ENCODE peak calls at places on chromosomes 1 and 21, in ten cellular contexts. X is MM.1S; R is testis; O is PC-3; G is effector memory CD4-positive, alpha-beta T cell; L is mesenchymal stem cell; Q is ovary; M is A673; E is keratinocyte; C is transverse colon. P is an unnamed sample. For H3K27me3, the result is how much of the 10 kb centered on the place peaks cover.

GRCh38 chr1:158146165-158146564 is 34.5 kb upstream of the CD1D start:
- DNase-seq in R (no peak), E (peak), L (peak), O (peak), X (no peak), M (no peak), G (no peak), C (no peak), Q (no peak), P (no peak)

GRCh38 chr1:192632188-192632587 is 3.8 kb upstream of the RGS13 start:
- DNase-seq in C (no peak), R (no peak), M (no peak), E (no peak), Q (no peak), L (no peak), G (no peak), O (no peak), X (no peak), P (no peak)

GRCh38 chr1:197181982-197182381 is 35.5 kb upstream of the ASPM start:
- DNase-seq in E (no peak), M (no peak), L (no peak), G (no peak), C (no peak), X (peak), R (no peak), O (no peak), Q (no peak), P (no peak)

GRCh38 chr1:29437946-29438345 is 201.6 kb downstream of the PTPRU start:
- DNase-seq in L (no peak), C (no peak), Q (no peak), O (no peak), X (no peak), E (no peak), R (no peak), M (no peak), G (no peak), P (no peak)

GRCh38 chr1:163744488-163744887 is 422.7 kb downstream of the NUF2 start:
- DNase-seq in X (no peak), E (no peak), G (no peak), M (no peak), L (no peak), O (no peak), R (no peak), Q (no peak), C (no peak), P (no peak)

GRCh38 chr1:182206628-182207239 is 145.2 kb upstream of the ZNF648 start:
- DNase-seq in G (no peak), M (no peak), X (no peak), C (peak), L (no peak), E (no peak), Q (peak), O (no peak), R (peak), P (no peak)

GRCh38 chr1:117686907-117687306 is 81.1 kb downstream of the TENT5C start:
- DNase-seq in E (no peak), O (no peak), Q (peak), M (no peak), R (no peak), L (peak), G (no peak), X (no peak), C (no peak), P (no peak)

GRCh38 chr1:160362168-160362941 is 4.5 kb upstream of the NHLH1 start:
- DNase-seq in C (no peak), Q (no peak), O (no peak), G (no peak), E (no peak), X (no peak), R (no peak), M (no peak), L (no peak), P (no peak)

GRCh38 chr1:48916121-48917069 is 139.7 kb upstream of the BEND5 start:
- DNase-seq in G (no peak), L (peak), Q (no peak), C (no peak), R (peak), O (peak), X (peak), M (peak), E (no peak), P (no peak)

GRCh38 chr1:175808573-175808972 is 65.2 kb upstream of the TNR start:
- DNase-seq in X (no peak), E (no peak), C (no peak), R (no peak), O (no peak), G (no peak), L (no peak), Q (no peak), M (no peak), P (no peak)

GRCh38 chr21:34967509-34968289 is 81.4 kb downstream of the RUNX1 start:
- DNase-seq in L (peak), Q (no peak), E (no peak), O (peak), C (no peak), G (peak), M (no peak), X (no peak), R (no peak), P (peak)

GRCh38 chr1:111864862-111865261 is 109.2 kb downstream of the DDX20 start:
- DNase-seq in L (no peak), R (no peak), G (no peak), Q (no peak), X (no peak), M (no peak), O (no peak), E (no peak), C (no peak), P (no peak)

GRCh38 chr1:10909697-10910489 is 102.6 kb upstream of the TARDBP start:
- DNase-seq in M (peak), R (peak), L (no peak), E (no peak), Q (peak), C (peak), X (peak), G (peak), O (peak), P (peak)

GRCh38 chr21:28579986-28580550 is 412.6 kb downstream of the LTN1 start:
- DNase-seq in L (no peak), G (no peak), Q (no peak), C (no peak), X (no peak), R (no peak), M (no peak), E (no peak), O (no peak), P (no peak)

GRCh38 chr1:156390409-156391144 is 21.6 kb downstream of the RHBG start:
- DNase-seq in M (no peak), X (no peak), E (no peak), Q (no peak), L (no peak), C (no peak), R (no peak), O (no peak), G (no peak), P (no peak)

GRCh38 chr1:156391145-156391677 is 22.2 kb downstream of the RHBG start:
- DNase-seq in X (no peak), E (no peak), O (no peak), Q (no peak), R (no peak), L (no peak), C (no peak), G (no peak), M (no peak), P (no peak)

GRCh38 chr1:156392427-156392826 is 23.4 kb downstream of the RHBG start:
- DNase-seq in L (no peak), G (no peak), Q (no peak), O (no peak), E (no peak), C (no peak), X (no peak), R (no peak), M (no peak), P (no peak)

GRCh38 chr1:156393095-156393494 is 24.1 kb downstream of the RHBG start:
- DNase-seq in L (no peak), R (no peak), M (no peak), C (no peak), O (no peak), E (no peak), G (no peak), Q (no peak), X (no peak), P (no peak)

GRCh38 chr1:156391701-156392100 is 22.7 kb downstream of the RHBG start:
- DNase-seq in O (no peak), X (no peak), E (no peak), C (no peak), L (no peak), Q (no peak), M (no peak), G (no peak), R (no peak), P (no peak)
- H3K27me3 ChIP-seq in O (under half), X (half or more), E (under half), C (half or more), L (half or more), Q (under half), M (under half), G (under half), R (under half), P (under half)

GRCh38 chr1:110785055-110785454 is 87.9 kb upstream of the CD53 start:
- DNase-seq in C (no peak), Q (no peak), G (no peak), M (no peak), E (no peak), O (no peak), L (no peak), R (no peak), X (no peak), P (no peak)

GRCh38 chr1:110783292-110783918 is 89.5 kb upstream of the CD53 start:
- DNase-seq in C (peak), M (peak), X (peak), E (peak), L (peak), Q (no peak), R (peak), O (peak), G (peak), P (peak)

GRCh38 chr1:110787328-110788071 is 85.4 kb upstream of the CD53 start:
- DNase-seq in Q (no peak), L (no peak), E (no peak), X (peak), C (peak), M (no peak), R (no peak), O (no peak), G (no peak), P (peak)

GRCh38 chr1:110785612-110786011 is 87.3 kb upstream of the CD53 start:
- DNase-seq in E (no peak), X (no peak), R (no peak), L (no peak), O (no peak), C (no peak), Q (no peak), M (no peak), G (no peak), P (no peak)

DNA sequence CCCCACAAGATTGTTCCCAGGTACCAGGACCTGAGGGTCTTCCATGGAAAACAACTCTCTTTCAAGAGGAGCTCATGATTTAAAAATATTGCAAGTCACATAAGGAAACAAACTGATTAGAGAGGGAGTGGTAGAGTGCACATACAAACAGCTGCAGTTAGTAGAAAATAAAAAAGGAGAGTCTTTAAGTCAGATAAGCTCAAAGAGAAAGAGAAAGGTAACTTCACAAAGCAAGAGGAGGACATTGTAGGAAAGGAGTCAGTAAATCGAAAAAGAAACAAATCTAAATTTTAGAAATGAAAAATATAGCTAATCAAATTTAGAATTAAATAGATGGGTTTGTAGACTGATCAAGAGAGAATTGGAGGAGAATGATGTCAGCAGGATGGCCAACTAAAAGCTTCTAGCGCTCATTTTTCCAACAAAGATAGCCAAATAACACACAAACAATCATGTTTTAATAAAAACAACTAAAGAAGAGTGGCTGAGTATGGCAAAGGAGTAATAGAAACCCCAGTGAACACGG is 86.1 kb upstream of the CD53 start:
- DNase-seq in Q (no peak), X (peak), O (no peak), E (no peak), R (no peak), M (no peak), L (no peak), C (no peak), G (no peak), P (no peak)
- H3K27ac ChIP-seq in Q (no peak), X (peak), O (no peak), E (no peak), R (no peak), M (no peak), L (no peak), C (no peak), G (peak), P (peak)

DNA sequence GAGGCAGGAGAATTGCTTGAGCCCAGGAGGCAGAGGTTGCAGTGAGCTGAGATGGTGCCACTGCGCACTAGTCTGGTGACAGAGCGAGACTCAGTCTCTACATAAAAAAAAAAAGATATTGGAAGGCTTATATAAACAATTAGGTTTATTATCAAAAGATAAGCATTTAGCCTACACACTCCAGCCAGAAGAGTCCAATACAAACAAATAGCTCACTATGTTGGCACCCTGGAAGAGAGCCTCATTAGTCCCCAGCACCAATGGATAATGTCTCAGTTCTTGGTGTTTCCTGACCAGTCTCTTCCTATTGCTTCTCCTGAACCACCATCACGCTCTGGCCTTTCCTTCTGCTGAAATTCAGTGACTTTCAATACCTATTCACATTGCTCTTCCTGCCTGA is 48.6 kb upstream of the ATP1A1 start:
- DNase-seq in C (no peak), O (no peak), E (no peak), L (no peak), X (no peak), R (no peak), Q (no peak), G (no peak), M (no peak), P (no peak)
- H3K4me3 ChIP-seq in C (no peak), O (no peak), E (no peak), L (no peak), X (no peak), R (no peak), Q (no peak), G (no peak), M (no peak), P (peak)

GRCh38 chr1:23407036-23407630 is 17.4 kb downstream of the TCEA3 start:
- DNase-seq in E (no peak), C (no peak), R (no peak), O (no peak), G (no peak), M (no peak), L (no peak), Q (no peak), X (no peak), P (no peak)
- H3K27me3 ChIP-seq in E (under half), C (under half), R (under half), O (under half), G (under half), M (under half), L (under half), Q (under half), X (under half), P (under half)

DNA sequence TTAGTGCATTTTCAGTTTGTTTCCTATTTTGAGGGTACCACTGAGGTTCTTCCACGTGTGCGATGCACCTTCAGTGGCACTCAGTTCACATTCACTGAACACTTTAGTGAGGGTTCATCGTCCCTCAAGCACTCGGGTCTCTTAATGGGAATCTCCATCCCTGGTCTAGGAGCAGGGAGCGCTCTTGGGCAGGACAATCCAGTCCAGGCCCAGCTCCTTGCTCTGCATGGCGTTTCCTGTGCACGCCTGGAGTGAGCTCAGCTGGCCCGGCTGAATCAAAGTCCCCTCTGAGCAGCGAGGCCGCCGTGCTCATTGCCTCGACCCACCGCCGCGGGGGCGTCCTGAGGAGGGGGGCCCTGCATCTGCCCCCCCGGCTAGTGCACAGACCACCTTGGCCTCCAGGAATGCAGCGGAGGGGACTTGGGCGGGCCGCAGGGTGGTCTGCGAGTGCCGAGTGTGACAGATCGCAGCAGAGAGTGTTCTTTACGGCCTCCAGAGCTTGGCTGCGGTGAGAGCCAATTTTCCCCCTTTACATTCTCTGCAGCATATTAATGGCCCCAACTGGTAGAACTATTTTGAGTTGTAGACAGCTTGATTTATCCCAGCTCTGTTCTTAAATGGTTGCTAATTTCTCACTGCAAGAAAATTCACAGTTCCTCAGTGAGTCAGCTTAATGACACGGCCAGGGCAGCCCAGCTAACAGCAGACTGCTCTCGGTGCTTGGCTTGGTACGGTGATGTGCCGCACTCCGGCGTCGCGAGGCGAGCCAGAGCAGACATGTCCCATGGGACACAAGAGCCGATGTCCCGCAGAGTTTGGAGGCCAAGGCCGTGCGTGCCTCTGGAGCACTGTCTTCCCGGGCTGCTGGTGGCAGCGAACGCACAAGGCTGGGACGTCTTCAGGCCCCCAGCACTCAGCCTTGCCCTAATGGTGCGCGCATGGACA is 39.8 kb downstream of the SNAP47 start:
- DNase-seq in R (no peak), Q (no peak), O (no peak), E (no peak), X (no peak), G (no peak), C (no peak), L (peak), M (no peak), P (no peak)
- H3K27ac ChIP-seq in R (no peak), Q (no peak), O (no peak), E (no peak), X (no peak), G (no peak), C (no peak), L (peak), M (no peak), P (no peak)

DNA sequence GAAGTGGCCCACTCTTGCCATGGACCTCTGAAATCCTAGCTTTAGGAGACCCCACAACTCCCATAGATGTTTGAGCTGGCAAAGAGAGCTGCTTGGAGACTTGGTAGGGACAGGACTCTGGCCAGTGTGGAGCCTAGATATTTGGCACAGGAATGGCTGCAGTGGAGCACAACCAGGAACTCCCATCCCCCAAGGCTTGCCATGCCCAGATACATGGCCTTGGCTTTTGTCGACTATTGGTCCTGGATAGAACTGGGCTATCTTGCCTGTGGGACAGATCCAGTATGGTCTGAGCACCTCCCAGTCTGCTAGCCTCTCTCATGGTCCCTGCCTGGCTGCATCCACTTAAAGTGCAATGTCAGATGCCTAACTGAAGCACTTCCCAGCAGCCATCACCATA is 7.8 kb upstream of the GBP2 start:
- DNase-seq in R (no peak), L (no peak), M (no peak), E (no peak), X (no peak), O (no peak), G (no peak), Q (no peak), C (no peak), P (no peak)
- H3K4me3 ChIP-seq in R (no peak), L (no peak), M (no peak), E (no peak), X (no peak), O (no peak), G (no peak), Q (no peak), C (no peak), P (no peak)

GRCh38 chr1:205569411-205570172 is 62.2 kb downstream of the ELK4 start:
- DNase-seq in Q (no peak), R (no peak), L (no peak), C (peak), G (no peak), O (peak), E (no peak), M (no peak), X (no peak), P (no peak)
- H3K27me3 ChIP-seq in Q (under half), R (under half), L (half or more), C (under half), G (under half), O (under half), E (half or more), M (half or more), X (half or more), P (under half)

GRCh38 chr1:203545032-203545816 is 51.3 kb downstream of the OPTC start:
- DNase-seq in M (no peak), X (no peak), O (no peak), Q (no peak), R (no peak), E (no peak), G (no peak), C (no peak), L (no peak), P (no peak)
- H3K27ac ChIP-seq in M (no peak), X (no peak), O (no peak), Q (no peak), R (no peak), E (no peak), G (no peak), C (no peak), L (no peak), P (no peak)

DNA sequence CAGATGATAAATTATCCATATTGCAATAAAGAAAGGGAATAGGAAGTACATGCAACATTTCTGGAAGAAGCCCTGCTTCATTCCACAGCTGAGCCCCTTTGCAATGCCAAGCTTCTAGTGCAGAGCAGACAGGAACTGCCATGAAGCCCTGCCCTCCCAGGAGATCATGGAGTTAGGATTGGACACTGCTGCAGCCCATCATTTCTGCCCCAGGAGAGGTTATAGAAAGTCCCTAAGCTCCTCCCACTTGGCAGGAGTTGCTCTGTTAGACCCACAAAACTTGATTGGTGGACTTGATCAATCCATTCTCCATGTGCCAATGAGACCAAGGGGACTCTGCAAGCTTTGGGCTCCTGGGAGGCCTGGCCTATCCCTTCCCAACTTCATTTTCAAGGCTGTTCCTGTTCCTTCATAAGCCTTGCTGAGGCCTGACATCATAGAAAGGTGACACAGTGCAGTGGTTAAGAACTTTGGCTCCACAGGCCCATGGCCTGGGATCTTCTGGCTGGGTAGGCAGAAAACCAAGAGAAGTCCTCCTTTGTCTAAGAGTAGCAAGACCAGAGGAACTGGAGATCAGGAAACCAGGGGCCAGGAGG is 1.3 kb upstream of the LAPTM5 start:
- DNase-seq in Q (no peak), M (peak), C (no peak), L (peak), R (no peak), X (peak), O (peak), E (no peak), G (no peak), P (no peak)
- H3K4me3 ChIP-seq in Q (no peak), M (no peak), C (no peak), L (no peak), R (no peak), X (no peak), O (no peak), E (no peak), G (no peak), P (peak)

P was measured in CD4-positive, alpha-beta memory T cell.